ENCODE peak calls at places on chromosome 21, in six cellular contexts. One of them, this sample, is unnamed.

GRCh38 chr21:45054927-45055612 is 19.3 kb upstream of the ADARB1 start:
- DNase-seq in naive B cell: no peak
- DNase-seq in iris pigment epithelial cell: no peak
- DNase-seq in K562: no peak
- DNase-seq in HFFc6: no peak
- DNase-seq in stimulated activated CD4-positive, alpha-beta T cell treated with anti-CD3 and anti-CD28 coated beads, Interleukin-1b, Interleukin-23, amount 100 ng/mL, for 4 hours: no peak
- DNase-seq in this sample: no peak

GRCh38 chr21:42513151-42513984 is at the start of gene SLC37A1:
- DNase-seq in stimulated activated CD4-positive, alpha-beta T cell treated with anti-CD3 and anti-CD28 coated beads, Interleukin-1b, Interleukin-23, amount 100 ng/mL, for 4 hours: peak
- DNase-seq in HFFc6: no peak
- DNase-seq in naive B cell: peak
- DNase-seq in K562: peak
- DNase-seq in iris pigment epithelial cell: no peak
- DNase-seq in this sample: peak

GRCh38 chr21:40753756-40754155 is 93.2 kb downstream of the DSCAM start:
- DNase-seq in naive B cell: no peak
- DNase-seq in HFFc6: no peak
- DNase-seq in K562: no peak
- DNase-seq in iris pigment epithelial cell: no peak
- DNase-seq in stimulated activated CD4-positive, alpha-beta T cell treated with anti-CD3 and anti-CD28 coated beads, Interleukin-1b, Interleukin-23, amount 100 ng/mL, for 4 hours: no peak
- DNase-seq in this sample: no peak

GRCh38 chr21:43585924-43586411 is 73.3 kb downstream of the HSF2BP start:
- DNase-seq in iris pigment epithelial cell: peak
- DNase-seq in stimulated activated CD4-positive, alpha-beta T cell treated with anti-CD3 and anti-CD28 coated beads, Interleukin-1b, Interleukin-23, amount 100 ng/mL, for 4 hours: no peak
- DNase-seq in HFFc6: peak
- DNase-seq in K562: no peak
- DNase-seq in naive B cell: no peak
- DNase-seq in this sample: no peak

GRCh38 chr21:37231671-37232070 is 35.5 kb downstream of the VPS26C start:
- DNase-seq in K562: no peak
- DNase-seq in stimulated activated CD4-positive, alpha-beta T cell treated with anti-CD3 and anti-CD28 coated beads, Interleukin-1b, Interleukin-23, amount 100 ng/mL, for 4 hours: no peak
- DNase-seq in naive B cell: no peak
- DNase-seq in iris pigment epithelial cell: no peak
- DNase-seq in HFFc6: no peak
- DNase-seq in this sample: no peak

GRCh38 chr21:18840239-18840638 is 436.7 kb upstream of the TMPRSS15 start:
- DNase-seq in HFFc6: no peak
- DNase-seq in K562: no peak
- DNase-seq in stimulated activated CD4-positive, alpha-beta T cell treated with anti-CD3 and anti-CD28 coated beads, Interleukin-1b, Interleukin-23, amount 100 ng/mL, for 4 hours: no peak
- DNase-seq in naive B cell: no peak
- DNase-seq in iris pigment epithelial cell: peak
- DNase-seq in this sample: no peak

GRCh38 chr21:45255381-45256020 is 32.2 kb downstream of the POFUT2 start:
- DNase-seq in K562: peak
- DNase-seq in stimulated activated CD4-positive, alpha-beta T cell treated with anti-CD3 and anti-CD28 coated beads, Interleukin-1b, Interleukin-23, amount 100 ng/mL, for 4 hours: no peak
- DNase-seq in HFFc6: no peak
- DNase-seq in naive B cell: no peak
- DNase-seq in iris pigment epithelial cell: no peak
- DNase-seq in this sample: peak

GRCh38 chr21:34351786-34352241 is 12.0 kb upstream of the KCNE2 start:
- DNase-seq in K562: peak
- DNase-seq in iris pigment epithelial cell: peak
- DNase-seq in stimulated activated CD4-positive, alpha-beta T cell treated with anti-CD3 and anti-CD28 coated beads, Interleukin-1b, Interleukin-23, amount 100 ng/mL, for 4 hours: no peak
- DNase-seq in HFFc6: peak
- DNase-seq in naive B cell: peak
- DNase-seq in this sample: peak

GRCh38 chr21:29904359-29905282 is 35.2 kb downstream of the GRIK1 start:
- DNase-seq in naive B cell: no peak
- DNase-seq in HFFc6: no peak
- DNase-seq in K562: no peak
- DNase-seq in iris pigment epithelial cell: peak
- DNase-seq in stimulated activated CD4-positive, alpha-beta T cell treated with anti-CD3 and anti-CD28 coated beads, Interleukin-1b, Interleukin-23, amount 100 ng/mL, for 4 hours: no peak
- DNase-seq in this sample: no peak

GRCh38 chr21:36696640-36697472 is 2.1 kb upstream of the SIM2 start:
- DNase-seq in K562: no peak
- DNase-seq in iris pigment epithelial cell: no peak
- DNase-seq in naive B cell: no peak
- DNase-seq in HFFc6: no peak
- DNase-seq in stimulated activated CD4-positive, alpha-beta T cell treated with anti-CD3 and anti-CD28 coated beads, Interleukin-1b, Interleukin-23, amount 100 ng/mL, for 4 hours: no peak
- DNase-seq in this sample: no peak

GRCh38 chr21:37367301-37367757 is 756 bp downstream of the DYRK1A start:
- DNase-seq in stimulated activated CD4-positive, alpha-beta T cell treated with anti-CD3 and anti-CD28 coated beads, Interleukin-1b, Interleukin-23, amount 100 ng/mL, for 4 hours: no peak
- DNase-seq in K562: no peak
- DNase-seq in naive B cell: no peak
- DNase-seq in HFFc6: no peak
- DNase-seq in iris pigment epithelial cell: no peak
- DNase-seq in this sample: peak

GRCh38 chr21:28636988-28637691 is 355.5 kb downstream of the LTN1 start:
- DNase-seq in naive B cell: no peak
- DNase-seq in iris pigment epithelial cell: peak
- DNase-seq in stimulated activated CD4-positive, alpha-beta T cell treated with anti-CD3 and anti-CD28 coated beads, Interleukin-1b, Interleukin-23, amount 100 ng/mL, for 4 hours: no peak
- DNase-seq in K562: no peak
- DNase-seq in HFFc6: peak
- DNase-seq in this sample: no peak

GRCh38 chr21:27570306-27570868 is 603.5 kb upstream of the ADAMTS5 start:
- DNase-seq in naive B cell: no peak
- DNase-seq in stimulated activated CD4-positive, alpha-beta T cell treated with anti-CD3 and anti-CD28 coated beads, Interleukin-1b, Interleukin-23, amount 100 ng/mL, for 4 hours: no peak
- DNase-seq in iris pigment epithelial cell: peak
- DNase-seq in HFFc6: peak
- DNase-seq in K562: no peak
- DNase-seq in this sample: no peak

GRCh38 chr21:41851090-41851790 is 27.9 kb downstream of the PRDM15 start:
- DNase-seq in stimulated activated CD4-positive, alpha-beta T cell treated with anti-CD3 and anti-CD28 coated beads, Interleukin-1b, Interleukin-23, amount 100 ng/mL, for 4 hours: no peak
- DNase-seq in K562: no peak
- DNase-seq in naive B cell: no peak
- DNase-seq in iris pigment epithelial cell: no peak
- DNase-seq in HFFc6: no peak
- DNase-seq in this sample: no peak

GRCh38 chr21:27590271-27590670 is 623.4 kb upstream of the ADAMTS5 start:
- DNase-seq in naive B cell: no peak
- DNase-seq in K562: no peak
- DNase-seq in HFFc6: no peak
- DNase-seq in iris pigment epithelial cell: peak
- DNase-seq in stimulated activated CD4-positive, alpha-beta T cell treated with anti-CD3 and anti-CD28 coated beads, Interleukin-1b, Interleukin-23, amount 100 ng/mL, for 4 hours: no peak
- DNase-seq in this sample: no peak